ENCODE peak calls at places on chromosomes 16 and 17, in ten cellular contexts. K is A549, A is H1, Z is ovary, P is GM12878, C is SK-N-SH, G is tibial nerve, M is upper lobe of left lung, L is sigmoid colon, T is suprapubic skin. H is an unnamed sample.

GRCh38 chr16:19291459-19291858 is 5.9 kb downstream of the CLEC19A start:
- DNase-seq in K (no peak), A (no peak), Z (no peak), P (no peak), C (no peak), G (no peak), M (no peak), L (no peak), T (no peak), H (no peak)

GRCh38 chr17:61482467-61482866 is 30.2 kb downstream of the TBX4 start:
- DNase-seq in K (no peak), A (no peak), Z (no peak), P (no peak), C (no peak), G (no peak), M (no peak), L (no peak), T (peak; percentile 39), H (no peak)

GRCh38 chr16:68936729-68937631 is 93.6 kb downstream of the TANGO6 start:
- DNase-seq in K (no peak), A (no peak), Z (no peak), P (no peak), C (no peak), G (no peak), M (no peak), L (no peak), T (no peak), H (no peak)

GRCh38 chr16:27495191-27495590 is 54.5 kb downstream of the GTF3C1 start:
- DNase-seq in K (no peak), A (no peak), Z (peak; percentile 53), P (no peak), C (no peak), G (peak; percentile 54), M (no peak), L (peak; percentile 72), T (no peak), H (no peak)

GRCh38 chr17:77366206-77366557 is 225.4 kb downstream of the SEC14L1 start:
- DNase-seq in K (no peak), A (no peak), Z (peak; percentile 14), P (no peak), C (no peak), G (no peak), M (no peak), L (peak; percentile 57), T (no peak), H (no peak)

GRCh38 chr16:70402916-70403659 is 35.8 kb downstream of the ST3GAL2 start:
- DNase-seq in K (no peak), A (no peak), Z (no peak), P (no peak), C (no peak), G (no peak), M (no peak), L (no peak), T (no peak), H (no peak)

GRCh38 chr17:83099086-83099540 is 19.7 kb downstream of the METRNL start:
- DNase-seq in K (no peak), A (no peak), Z (no peak), P (no peak), C (no peak), G (no peak), M (no peak), L (no peak), T (no peak), H (no peak)

GRCh38 chr17:80678621-80679020 is 134.0 kb downstream of the RPTOR start:
- DNase-seq in K (no peak), A (no peak), Z (no peak), P (no peak), C (no peak), G (no peak), M (no peak), L (no peak), T (no peak), H (no peak)

GRCh38 chr16:56298948-56299602 is 107.8 kb downstream of the GNAO1 start:
- DNase-seq in K (no peak), A (no peak), Z (no peak), P (no peak), C (peak; percentile 66), G (peak; percentile 22), M (no peak), L (peak; percentile 76), T (no peak), H (no peak)

GRCh38 chr16:27994686-27995085 is 68.8 kb downstream of the GSG1L start:
- DNase-seq in K (no peak), A (no peak), Z (no peak), P (no peak), C (no peak), G (no peak), M (no peak), L (no peak), T (no peak), H (no peak)

GRCh38 chr16:87701066-87701425 is 64.7 kb downstream of the KLHDC4 start:
- DNase-seq in K (no peak), A (no peak), Z (no peak), P (no peak), C (no peak), G (no peak), M (no peak), L (no peak), T (no peak), H (no peak)

GRCh38 chr16:51157698-51158097 is 6.6 kb upstream of the SALL1 start:
- DNase-seq in K (no peak), A (no peak), Z (no peak), P (no peak), C (no peak), G (no peak), M (no peak), L (no peak), T (no peak), H (no peak)

GRCh38 chr16:51156836-51157235 is 5.8 kb upstream of the SALL1 start:
- DNase-seq in K (no peak), A (no peak), Z (no peak), P (no peak), C (no peak), G (no peak), M (no peak), L (no peak), T (no peak), H (no peak)

GRCh38 chr16:51154271-51155171 is 3.5 kb upstream of the SALL1 start:
- DNase-seq in K (no peak), A (no peak), Z (no peak), P (no peak), C (peak; percentile 33), G (no peak), M (no peak), L (no peak), T (no peak), H (no peak)

GRCh38 chr16:51155199-51155607 is 4.1 kb upstream of the SALL1 start:
- DNase-seq in K (no peak), A (no peak), Z (peak; percentile 30), P (no peak), C (peak; percentile 24), G (no peak), M (no peak), L (no peak), T (no peak), H (no peak)

GRCh38 chr16:51155901-51156810 is 5.1 kb upstream of the SALL1 start:
- DNase-seq in K (no peak), A (no peak), Z (no peak), P (no peak), C (peak; percentile 28), G (no peak), M (no peak), L (no peak), T (no peak), H (no peak)
- TF ChIP-seq CTCF in K (no peak), A (no peak), Z (no peak), P (no peak), C (no peak), G (no peak), M (no peak), L (no peak), T (no peak), H (no peak)

GRCh38 chr16:49465661-49466528 is 92.3 kb downstream of the C16orf78 start:
- DNase-seq in K (no peak), A (no peak), Z (peak; percentile 3), P (no peak), C (no peak), G (no peak), M (peak; percentile 10), L (peak; percentile 24), T (peak; percentile 37), H (peak; percentile 22)

GRCh38 chr16:49467540-49468372 is 94.2 kb downstream of the C16orf78 start:
- DNase-seq in K (no peak), A (no peak), Z (peak; percentile 2), P (no peak), C (no peak), G (no peak), M (peak; percentile 14), L (peak; percentile 49), T (peak; percentile 30), H (peak; percentile 24)

GRCh38 chr16:49466529-49466831 is 92.9 kb downstream of the C16orf78 start:
- DNase-seq in K (no peak), A (no peak), Z (peak; percentile 1), P (no peak), C (no peak), G (no peak), M (no peak), L (peak; percentile 25), T (peak; percentile 2), H (peak; percentile 5)

GRCh38 chr16:49468611-49469322 is 95.2 kb downstream of the C16orf78 start:
- DNase-seq in K (no peak), A (no peak), Z (no peak), P (no peak), C (no peak), G (no peak), M (peak; percentile 10), L (peak; percentile 21), T (peak; percentile 44), H (peak; percentile 10)

GRCh38 chr16:49466881-49467280 is 93.3 kb downstream of the C16orf78 start:
- DNase-seq in K (no peak), A (no peak), Z (no peak), P (no peak), C (no peak), G (no peak), M (peak; percentile 15), L (peak; percentile 51), T (peak; percentile 20), H (peak; percentile 19)
- TF ChIP-seq EP300 in K (no peak), A (no peak), Z (no peak), P (no peak), C (no peak), G (no peak), M (no peak), L (no peak), T (no peak), H (no peak)

GRCh38 chr16:53495325-53495724 is 7.7 kb downstream of the AKTIP start:
- DNase-seq in K (no peak), A (no peak), Z (no peak), P (no peak), C (no peak), G (no peak), M (no peak), L (no peak), T (no peak), H (no peak)
- TF ChIP-seq CTCF in K (no peak), A (peak; percentile 56), Z (no peak), P (no peak), C (peak; percentile 15), G (no peak), M (no peak), L (no peak), T (no peak), H (no peak)

GRCh38 chr17:41456206-41456605 is 11.0 kb downstream of the KRT32 start:
- DNase-seq in K (no peak), A (no peak), Z (no peak), P (no peak), C (no peak), G (no peak), M (no peak), L (no peak), T (no peak), H (no peak)
- TF ChIP-seq EP300 in K (no peak), A (no peak), Z (no peak), P (no peak), C (no peak), G (no peak), M (no peak), L (no peak), T (no peak), H (no peak)